ENCODE peak calls at places on chromosome 22, in six cellular contexts. E is activated CD4-positive, alpha-beta T cell treated with anti-CD3 and anti-CD28 coated beads, Interleukin-2, amount 10 ng/mL, durations not matched to agents 7 days and 5 days; W is fibroblast of the conjunctiva; K is NCI-H1105; V is NCI-H748 treated with DMSO at 0.1 percent for 48 hours; S is Peyer's patch. T is an unnamed sample.

GRCh38 chr22:32208681-32209080 is 3.8 kb upstream of the RFPL2 start:
- DNase-seq in E (no peak), S (no peak), K (no peak), V (no peak), W (no peak), T (no peak)

GRCh38 chr22:35604671-35605457 is 12.3 kb downstream of the MB start:
- DNase-seq in W (no peak), E (no peak), K (no peak), S (no peak), V (no peak), T (no peak)

GRCh38 chr22:50522806-50523438 is 2.5 kb downstream of the SCO2 start:
- DNase-seq in E (no peak), S (no peak), K (no peak), V (no peak), W (no peak), T (no peak)

GRCh38 chr22:27732841-27733240 is 68.7 kb downstream of the MN1 start:
- DNase-seq in E (no peak), S (no peak), W (no peak), K (no peak), V (no peak), T (no peak)

GRCh38 chr22:18045794-18046193 is 21.4 kb upstream of the MICAL3 start:
- DNase-seq in S (no peak), W (no peak), K (no peak), E (no peak), V (no peak), T (no peak)

GRCh38 chr22:29480512-29481264 is 670 bp downstream of the NEFH start:
- DNase-seq in K (no peak), E (peak; percentile 12), S (no peak), W (peak; percentile 17), V (no peak), T (no peak)

GRCh38 chr22:40603088-40603605 is 33.4 kb downstream of the MRTFA start:
- DNase-seq in K (no peak), V (no peak), E (no peak), W (peak; percentile 16), S (no peak), T (no peak)

GRCh38 chr22:36129985-36130384 is 30.6 kb downstream of the APOL3 start:
- DNase-seq in S (no peak), V (no peak), W (no peak), K (no peak), E (no peak), T (no peak)

GRCh38 chr22:25365491-25366261 is 146.2 kb downstream of the CRYBB2 start:
- DNase-seq in S (no peak), W (no peak), K (no peak), V (no peak), E (no peak), T (no peak)

GRCh38 chr22:49228431-49229037 is 599.1 kb downstream of the BRD1 start:
- DNase-seq in E (no peak), S (peak; percentile 14), K (no peak), V (no peak), W (no peak), T (no peak)

GRCh38 chr22:37178350-37179125 is 9.5 kb downstream of the C1QTNF6 start:
- DNase-seq in V (no peak), K (no peak), W (no peak), E (no peak), S (peak; percentile 77), T (no peak)

GRCh38 chr22:23060612-23061400 is 9.5 kb upstream of the GNAZ start:
- DNase-seq in E (no peak), S (peak; percentile 35), V (no peak), W (no peak), K (no peak), T (no peak)

GRCh38 chr22:39419096-39419495 is 19.5 kb downstream of the TAB1 start:
- DNase-seq in E (no peak), W (no peak), K (no peak), S (no peak), V (no peak), T (no peak)

GRCh38 chr22:49647346-49648026 is 180.2 kb downstream of the BRD1 start:
- DNase-seq in K (no peak), W (no peak), E (no peak), V (no peak), S (no peak), T (no peak)

GRCh38 chr22:41240377-41241132 is at the start of gene CHADL:
- DNase-seq in V (no peak), W (no peak), E (no peak), S (no peak), K (no peak), T (no peak)

GRCh38 chr22:31879585-31879984 is 64.8 kb upstream of the YWHAH start:
- DNase-seq in S (no peak), W (no peak), V (no peak), K (no peak), E (no peak), T (no peak)

GRCh38 chr22:17578129-17578754 is 14.9 kb downstream of the SLC25A18 start:
- DNase-seq in K (no peak), V (no peak), S (peak; percentile 69), E (no peak), W (no peak), T (no peak)

GRCh38 chr22:48410536-48410935 is 1417.1 kb downstream of the BRD1 start:
- DNase-seq in K (no peak), V (no peak), W (no peak), S (no peak), E (no peak), T (no peak)

GRCh38 chr22:47322854-47323253 is 560.4 kb downstream of the TBC1D22A start:
- DNase-seq in S (no peak), K (peak; percentile 81), W (no peak), V (peak; percentile 36), E (no peak), T (no peak)

GRCh38 chr22:40250608-40251007 is 72.9 kb downstream of the TNRC6B start:
- DNase-seq in E (no peak), W (no peak), V (no peak), S (no peak), K (no peak), T (no peak)

GRCh38 chr22:20516399-20516798 is 9.0 kb downstream of the MED15 start:
- DNase-seq in E (no peak), S (no peak), K (no peak), W (no peak), V (no peak), T (no peak)

GRCh38 chr22:39471421-39472141 is 14.8 kb downstream of the MGAT3 start:
- DNase-seq in V (no peak), K (no peak), W (no peak), E (peak; percentile 24), S (peak; percentile 60), T (peak; percentile 9)

GRCh38 chr22:45879552-45879949 is 97.4 kb downstream of the WNT7B start:
- DNase-seq in V (no peak), E (no peak), S (no peak), K (no peak), W (no peak), T (no peak)

GRCh38 chr22:22155607-22156006 is 89.0 kb upstream of the VPREB1 start:
- DNase-seq in V (no peak), S (no peak), W (no peak), E (no peak), K (no peak), T (no peak)